ENCODE peak calls at places on chromosomes 13 and 19, in six cellular contexts. F is dorsolateral prefrontal cortex; R is HCT116; M is cardiac fibroblast; L is HL-60; E is CD4-positive, alpha-beta T cell. O is an unnamed sample.

GRCh38 chr19:52176574-52176973 is 5.2 kb upstream of the ZNF836 start:
- DNase-seq in F (no peak), M (no peak), L (no peak), R (no peak), E (no peak), O (no peak)

GRCh38 chr19:13373599-13373998 is 132.7 kb downstream of the CACNA1A start:
- DNase-seq in L (no peak), E (no peak), R (no peak), M (no peak), F (no peak), O (no peak)

GRCh38 chr19:46487802-46488445 is 7.7 kb downstream of the PNMA8B start:
- DNase-seq in M (peak), R (peak), L (peak), E (peak), F (peak), O (no peak)

GRCh38 chr13:20424959-20425358 is 100.7 kb downstream of the CRYL1 start:
- DNase-seq in F (no peak), L (no peak), R (no peak), E (no peak), M (no peak), O (no peak)

GRCh38 chr13:101916108-101916757 is 463.8 kb downstream of the ITGBL1 start:
- DNase-seq in E (no peak), M (peak), R (no peak), L (no peak), F (peak), O (no peak)

GRCh38 chr13:39317284-39317683 is 279.0 kb downstream of the NHLRC3 start:
- DNase-seq in M (peak), R (no peak), L (no peak), E (no peak), F (no peak), O (no peak)

GRCh38 chr19:13861392-13861713 is 15.6 kb upstream of the NANOS3 start:
- DNase-seq in F (no peak), E (no peak), M (peak), R (no peak), L (no peak), O (no peak)

GRCh38 chr13:48043789-48044503 is 6.4 kb downstream of the NUDT15 start:
- DNase-seq in E (no peak), L (no peak), R (no peak), F (no peak), M (peak), O (peak)

GRCh38 chr13:101838305-101838835 is 385.9 kb downstream of the ITGBL1 start:
- DNase-seq in M (peak), E (no peak), F (no peak), L (no peak), R (no peak), O (no peak)

GRCh38 chr19:7534531-7534980 is 961 bp upstream of the PNPLA6 start:
- DNase-seq in F (peak), M (peak), L (no peak), E (no peak), R (no peak), O (peak)

GRCh38 chr19:35557539-35558399 is 5.7 kb downstream of the ATP4A start:
- DNase-seq in L (no peak), F (no peak), E (peak), R (peak), M (peak), O (no peak)

DNA sequence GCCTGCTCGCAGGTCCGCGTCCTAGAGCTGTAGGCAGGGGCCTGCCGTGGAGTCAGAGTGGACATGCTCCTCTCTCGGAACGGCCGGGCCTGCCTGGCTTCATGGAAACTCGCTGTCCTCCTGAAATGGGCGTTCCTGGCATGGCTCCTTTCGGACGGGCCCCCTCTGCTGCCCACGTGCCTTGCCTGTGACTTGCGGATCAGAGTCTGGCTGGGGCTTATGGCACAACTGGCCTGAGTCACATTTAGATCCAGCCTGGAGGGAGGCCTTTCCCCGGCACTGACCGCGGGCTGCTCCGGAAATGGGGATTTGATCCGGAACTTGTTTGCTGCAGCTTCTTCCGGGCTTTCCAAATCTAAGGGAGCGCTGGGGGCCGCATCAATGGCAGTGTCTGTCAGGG is 28.1 kb downstream of the THSD1 start:
- DNase-seq in M (no peak), R (no peak), L (no peak), E (no peak), F (no peak), O (no peak)
- TF ChIP-seq CTCF in M (no peak), R (no peak), L (no peak), E (no peak), F (no peak), O (no peak)

DNA sequence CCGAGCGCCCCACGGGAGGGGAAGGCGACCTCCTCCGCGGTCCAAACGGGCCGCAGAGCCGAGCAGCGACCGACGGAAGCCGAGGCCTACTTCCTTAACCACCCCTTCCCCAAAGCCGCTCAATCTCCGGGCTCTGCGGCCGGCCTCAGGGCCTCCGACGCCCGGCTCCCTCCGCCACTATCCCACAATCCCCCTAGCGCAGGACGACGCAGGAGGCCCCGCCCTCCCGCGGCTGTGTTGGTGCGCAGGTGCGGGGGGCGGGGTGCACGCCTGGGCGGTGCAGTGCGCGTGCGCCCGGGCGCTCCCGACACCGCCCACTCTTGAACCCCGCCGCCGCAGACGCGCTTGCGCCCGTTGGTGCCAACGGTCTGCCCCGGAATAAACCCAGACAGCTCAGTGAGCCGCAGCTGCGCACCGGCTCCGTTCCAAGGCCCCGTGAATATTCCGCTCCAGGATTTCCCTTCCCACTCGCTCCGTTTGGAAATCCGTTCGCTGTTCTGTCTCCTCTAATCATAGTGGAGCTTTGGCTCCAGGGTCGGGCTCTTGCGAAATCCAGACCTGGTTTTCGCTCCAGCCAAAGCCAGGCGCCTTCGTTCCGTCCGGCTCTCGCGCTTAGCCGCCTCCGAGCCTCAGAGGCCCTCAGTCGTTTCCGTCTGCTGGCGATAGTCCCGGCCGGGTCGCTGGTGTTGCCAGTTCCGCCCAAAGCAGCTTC is at the start of gene PPP6R1:
- DNase-seq in M (peak), L (peak), E (peak), R (peak), F (peak), O (peak)
- TF ChIP-seq CTCF in M (no peak), L (no peak), E (no peak), R (no peak), F (no peak), O (no peak)

GRCh38 chr19:5567360-5567970 is at the start of gene TINCR:
- DNase-seq in E (no peak), F (no peak), M (no peak), L (no peak), R (no peak), O (no peak)
- TF ChIP-seq CTCF in E (no peak), F (no peak), M (no peak), L (no peak), R (no peak), O (peak)

DNA sequence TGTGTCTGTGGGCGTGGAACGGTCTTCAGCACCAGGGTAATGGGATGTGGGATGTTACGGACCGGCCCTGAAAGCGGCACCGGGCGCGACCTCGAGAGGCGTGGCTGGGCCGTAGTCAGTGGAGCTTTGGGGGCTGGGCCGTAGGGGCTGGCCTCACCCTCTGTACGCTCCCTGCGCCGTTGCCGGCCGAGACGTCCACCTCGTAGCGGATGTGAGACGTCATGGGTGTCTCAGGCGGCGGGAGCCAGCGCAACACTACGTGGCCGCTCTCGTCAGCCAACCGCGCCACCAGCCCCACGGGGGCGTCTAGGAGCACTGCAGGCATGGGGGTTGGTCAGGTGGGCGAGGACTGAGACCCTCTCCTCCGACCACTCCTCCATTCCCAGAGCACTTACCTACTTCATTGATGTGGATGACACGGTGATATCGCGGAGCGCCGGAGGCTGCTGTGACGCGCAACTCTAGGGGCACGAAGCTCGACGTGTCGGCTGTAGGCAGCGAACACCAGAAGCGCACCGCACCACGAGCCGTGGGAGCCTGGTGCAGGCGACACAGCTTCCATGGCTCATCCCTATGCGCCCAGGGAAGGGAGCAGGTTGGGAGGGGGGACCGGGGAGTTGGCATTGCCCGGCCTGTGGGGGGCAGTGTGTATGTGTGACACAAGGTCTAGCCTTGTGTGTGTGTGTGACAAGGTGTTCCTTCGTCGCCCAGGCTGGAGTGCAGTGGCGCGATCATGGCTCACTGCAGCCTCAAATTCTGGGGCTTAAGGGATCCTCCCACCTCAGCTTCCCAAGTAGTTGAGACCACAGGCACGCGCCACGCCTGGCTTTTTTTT is 2.4 kb downstream of the EPOR start:
- DNase-seq in M (peak), F (peak), R (peak), E (peak), L (peak), O (no peak)
- TF ChIP-seq CTCF in M (peak), F (no peak), R (no peak), E (no peak), L (no peak), O (peak)

GRCh38 chr19:58042709-58043340 is 9.0 kb downstream of the ZSCAN1 start:
- DNase-seq in L (no peak), R (no peak), F (no peak), M (no peak), E (no peak), O (no peak)
- TF ChIP-seq CTCF in L (no peak), R (no peak), F (no peak), M (no peak), E (no peak), O (no peak)

O was measured in BJ.